ENCODE peak calls at places on chromosomes 2 and 18, in four cellular contexts. H is stimulated activated naive B cell treated with anti-CD40 and anti-IgM and Interleukin-4, amounts not matched to agents 10 μg/mL and 1 μg/mL and 100 μg/mL, for 72 hours; J is germinal center; P is activated CD4-positive, CD25-positive, alpha-beta regulatory T cell. C is an unnamed sample.

GRCh38 chr2:236608710-236609109 is 39.1 kb downstream of the ACKR3 start:
- DNase-seq in P (no peak), H (no peak), J (no peak), C (no peak)

GRCh38 chr18:9475643-9476580 is 599 bp downstream of the RALBP1 start:
- DNase-seq in H (no peak), J (peak), P (peak), C (no peak)

GRCh38 chr18:72935744-72936143 is 68.0 kb upstream of the NETO1 start:
- DNase-seq in J (no peak), P (no peak), H (no peak), C (no peak)

GRCh38 chr2:170505631-170506270 is 209.4 kb upstream of the SP5 start:
- DNase-seq in H (no peak), P (no peak), J (no peak), C (no peak)

GRCh38 chr18:36028859-36029258 is 38.5 kb downstream of the RPRD1A start:
- DNase-seq in J (no peak), P (no peak), H (no peak), C (peak)

GRCh38 chr18:48374423-48375149 is 34.6 kb downstream of the ZBTB7C start:
- DNase-seq in J (no peak), P (no peak), H (no peak), C (no peak)

GRCh38 chr2:26300234-26300641 is 45.7 kb upstream of the SELENOI start:
- DNase-seq in P (no peak), J (no peak), H (peak), C (peak)

GRCh38 chr2:85605406-85606115 is 3.1 kb upstream of the TMEM150A start:
- DNase-seq in J (no peak), H (no peak), P (no peak), C (peak)

GRCh38 chr2:179711375-179711774 is 150.0 kb downstream of the ZNF385B start:
- DNase-seq in H (no peak), P (no peak), J (no peak), C (no peak)

GRCh38 chr2:111157071-111157661 is 36.5 kb downstream of the BCL2L11 start:
- DNase-seq in J (peak), H (peak), P (no peak), C (no peak)

GRCh38 chr18:43078485-43079092 is 36.9 kb downstream of the RIT2 start:
- DNase-seq in P (no peak), H (no peak), J (no peak), C (no peak)

GRCh38 chr2:19801367-19802087 is 100.3 kb downstream of the TTC32 start:
- DNase-seq in P (no peak), H (no peak), J (no peak), C (no peak)

GRCh38 chr2:45789317-45789716 is 137.8 kb downstream of the PRKCE start:
- DNase-seq in P (no peak), J (no peak), H (no peak), C (no peak)

GRCh38 chr2:235333076-235333475 is 160.8 kb upstream of the AGAP1 start:
- DNase-seq in H (no peak), J (no peak), P (no peak), C (no peak)

GRCh38 chr2:144904612-144905011 is 384.7 kb upstream of the ZEB2 start:
- DNase-seq in J (no peak), H (no peak), P (no peak), C (no peak)

GRCh38 chr2:43193996-43194869 is 32.2 kb downstream of the ZFP36L2 start:
- DNase-seq in P (no peak), J (no peak), H (peak), C (peak)

GRCh38 chr2:197045115-197045514 is 118.6 kb upstream of the PGAP1 start:
- DNase-seq in J (no peak), P (no peak), H (no peak), C (no peak)

GRCh38 chr2:64454316-64455030 is 511 bp downstream of the LGALSL start:
- DNase-seq in H (peak), P (no peak), J (peak), C (peak)

GRCh38 chr2:18244840-18245239 is 315.6 kb downstream of the RDH14 start:
- DNase-seq in H (no peak), P (no peak), J (no peak), C (no peak)

GRCh38 chr2:190219186-190219585 is 100.4 kb downstream of the HIBCH start:
- DNase-seq in H (no peak), J (no peak), P (no peak), C (no peak)

GRCh38 chr2:167240671-167241070 is 352.4 kb downstream of the XIRP2 start:
- DNase-seq in P (no peak), J (no peak), H (no peak), C (no peak)

GRCh38 chr2:123771928-123772632 is 253.0 kb upstream of the CNTNAP5 start:
- DNase-seq in H (no peak), J (no peak), P (no peak), C (no peak)

GRCh38 chr18:32956591-32957310 is 183.9 kb upstream of the KLHL14 start:
- DNase-seq in H (no peak), P (no peak), J (no peak), C (no peak)

GRCh38 chr18:21450503-21450902 is 150.0 kb downstream of the ESCO1 start:
- DNase-seq in P (no peak), H (no peak), J (no peak), C (no peak)

GRCh38 chr2:3242747-3243369 is 134.8 kb downstream of the EIPR1 start:
- DNase-seq in P (no peak), H (no peak), J (peak), C (no peak)

GRCh38 chr2:218290316-218291261 is 1.7 kb downstream of the TMBIM1 start:
- DNase-seq in P (no peak), J (peak), H (peak), C (no peak)

GRCh38 chr2:161141033-161141432 is 19.2 kb upstream of the TANK start:
- DNase-seq in H (no peak), J (no peak), P (no peak), C (no peak)

GRCh38 chr2:201707753-201708152 is 9.3 kb upstream of the MPP4 start:
- DNase-seq in P (no peak), H (no peak), J (no peak), C (no peak)

GRCh38 chr2:16614314-16614860 is 51.2 kb downstream of the CYRIA start:
- DNase-seq in H (no peak), P (no peak), J (no peak), C (no peak)

GRCh38 chr2:69018629-69019227 is 5.7 kb downstream of the ANTXR1 start:
- DNase-seq in P (no peak), H (no peak), J (no peak), C (no peak)

GRCh38 chr2:72998234-72998651 is 73.3 kb downstream of the SFXN5 start:
- DNase-seq in P (no peak), J (no peak), H (no peak), C (peak)

GRCh38 chr2:172256886-172257285 is 154.2 kb upstream of the DLX2 start:
- DNase-seq in H (no peak), P (no peak), J (no peak), C (no peak)

GRCh38 chr2:6443424-6443823 is 422.3 kb downstream of the CMPK2 start:
- DNase-seq in H (no peak), P (no peak), J (no peak), C (no peak)

GRCh38 chr2:29374823-29375222 is 259.6 kb downstream of the CLIP4 start:
- DNase-seq in H (no peak), P (no peak), J (no peak), C (peak)

GRCh38 chr2:172743143-172743542 is 7.5 kb downstream of the RAPGEF4 start:
- DNase-seq in P (no peak), H (no peak), J (no peak), C (no peak)

GRCh38 chr18:9123520-9123919 is 13.1 kb upstream of the ANKRD12 start:
- DNase-seq in H (no peak), J (no peak), P (no peak), C (no peak)

GRCh38 chr2:64945973-64946736 is 43.0 kb upstream of the SLC1A4 start:
- DNase-seq in H (peak), P (peak), J (peak), C (no peak)

GRCh38 chr2:146820672-146821071 is 1024.2 kb upstream of the ACVR2A start:
- DNase-seq in P (no peak), H (no peak), J (no peak), C (no peak)

C was measured in pancreas.